ENCODE peak calls at places on chromosomes 3 and 15, in ten cellular contexts. K is IMR-90; C is foreskin keratinocyte; R is cardiac muscle cell; Y is adrenal gland; X is CD4-positive, alpha-beta T cell; T is caudate nucleus; A is psoas muscle; V is mesenchymal stem cell; U is naive thymus-derived CD4-positive, alpha-beta T cell. E is an unnamed sample.

GRCh38 chr3:123535580-123535979 is 49.3 kb downstream of the HACD2 start:
- DNase-seq in X (no peak), U (no peak), T (no peak), R (no peak), A (no peak), Y (no peak), K (peak; percentile 75), C (peak; percentile 66), V (peak; percentile 63), E (no peak)

GRCh38 chr15:68126415-68126814 is 72.3 kb downstream of the PIAS1 start:
- DNase-seq in K (no peak), R (no peak), Y (peak; percentile 85), V (no peak), C (peak; percentile 46), X (no peak), U (no peak), A (peak; percentile 37), T (no peak), E (no peak)

GRCh38 chr3:125165948-125166553 is 46.5 kb downstream of the SLC12A8 start:
- DNase-seq in Y (no peak), V (no peak), R (no peak), K (no peak), A (no peak), X (no peak), C (no peak), T (no peak), U (no peak), E (no peak)

GRCh38 chr3:156400062-156400461 is 154.9 kb downstream of the SSR3 start:
- DNase-seq in V (no peak), C (no peak), T (no peak), A (no peak), X (no peak), R (no peak), Y (no peak), U (no peak), K (no peak), E (no peak)

GRCh38 chr3:141278196-141279073 is 46.8 kb downstream of the PXYLP1 start:
- DNase-seq in Y (no peak), U (no peak), K (no peak), C (no peak), X (no peak), T (no peak), R (no peak), V (no peak), A (no peak), E (no peak)

GRCh38 chr3:124563376-124563775 is 166.9 kb upstream of the UMPS start:
- DNase-seq in U (no peak), R (no peak), A (no peak), X (no peak), Y (no peak), T (no peak), V (peak; percentile 27), C (peak; percentile 28), K (peak; percentile 36), E (no peak)

GRCh38 chr3:189909139-189909538 is 211.6 kb downstream of the P3H2 start:
- DNase-seq in X (no peak), T (no peak), R (no peak), A (no peak), V (no peak), U (no peak), C (no peak), K (no peak), Y (no peak), E (no peak)

GRCh38 chr3:143445118-143445517 is 325.5 kb downstream of the CHST2 start:
- DNase-seq in T (no peak), X (no peak), K (peak; percentile 51), Y (no peak), V (peak; percentile 64), U (no peak), R (no peak), C (peak; percentile 82), A (no peak), E (no peak)

GRCh38 chr3:145282505-145282904 is 878.5 kb downstream of the PLOD2 start:
- DNase-seq in X (no peak), U (no peak), C (no peak), R (no peak), K (no peak), Y (no peak), A (no peak), V (no peak), T (no peak), E (no peak)

GRCh38 chr3:106381265-106381942 is 512.6 kb upstream of the CBLB start:
- DNase-seq in K (no peak), Y (no peak), X (no peak), V (no peak), A (no peak), U (no peak), T (no peak), C (no peak), R (no peak), E (no peak)

GRCh38 chr3:185744997-185745843 is 79.6 kb downstream of the IGF2BP2 start:
- DNase-seq in K (peak; percentile 96), U (no peak), C (peak; percentile 95), A (no peak), Y (no peak), T (no peak), X (no peak), V (peak; percentile 96), R (no peak), E (no peak)

GRCh38 chr15:20280933-20281463 is 260.6 kb downstream of the GOLGA6L6 start:
- DNase-seq in R (no peak), Y (no peak), U (no peak), X (no peak), V (no peak), K (no peak), C (no peak), A (no peak), T (no peak), E (no peak)

GRCh38 chr3:142987080-142987700 is 14.2 kb upstream of the U2SURP start:
- DNase-seq in Y (no peak), X (no peak), V (peak; percentile 51), A (no peak), T (no peak), K (peak; percentile 55), C (no peak), U (no peak), R (peak; percentile 57), E (no peak)

GRCh38 chr15:88932875-88933330 is 19.7 kb upstream of the MFGE8 start:
- DNase-seq in V (no peak), A (no peak), U (no peak), Y (no peak), C (no peak), X (no peak), R (no peak), T (no peak), K (no peak), E (no peak)
- H3K27ac ChIP-seq in V (no peak overlapping the region), A (peak overlapping the region; percentile 27), U (no peak overlapping the region), Y (peak overlapping the region; percentile 88), C (no peak overlapping the region), X (no peak overlapping the region), R (no peak overlapping the region), T (peak overlapping the region; percentile 86), K (no peak overlapping the region), E (no peak overlapping the region)

DNA sequence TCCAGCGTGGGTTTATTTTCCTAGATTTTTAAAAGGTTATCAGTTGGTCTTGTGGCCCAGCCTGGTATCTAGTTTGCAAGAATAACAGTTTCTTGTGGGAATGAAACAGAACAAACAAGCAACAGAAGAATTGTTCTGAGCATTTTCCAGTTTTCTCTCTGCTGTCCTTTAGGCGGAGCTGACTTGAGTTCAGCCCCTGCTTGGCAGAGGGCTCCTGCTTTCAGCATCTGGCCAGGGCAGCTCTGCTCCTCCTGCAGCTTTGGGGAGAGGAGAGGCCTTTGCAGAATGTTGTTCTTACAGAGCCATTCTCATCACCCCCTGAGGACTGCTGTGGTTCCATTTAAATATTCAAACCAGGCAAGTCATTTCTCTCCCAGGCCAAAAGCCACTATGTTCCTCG is 117.7 kb downstream of the ALDH1A2 start:
- DNase-seq in R (peak; percentile 23), A (no peak), U (no peak), K (no peak), V (no peak), C (no peak), X (no peak), Y (no peak), T (no peak), E (no peak)
- H3K27ac ChIP-seq in R (no peak overlapping the region), A (no peak overlapping the region), U (no peak overlapping the region), K (no peak overlapping the region), V (no peak overlapping the region), C (no peak overlapping the region), X (no peak overlapping the region), Y (no peak overlapping the region), T (no peak overlapping the region), E (no peak overlapping the region)

GRCh38 chr3:149765762-149766334 is 13.6 kb upstream of the COMMD2 start:
- DNase-seq in R (no peak), X (no peak), V (peak; percentile 49), C (peak; percentile 37), T (no peak), Y (no peak), A (no peak), K (peak; percentile 67), U (no peak), E (no peak)

GRCh38 chr3:149768704-149769103 is 16.4 kb upstream of the COMMD2 start:
- DNase-seq in V (no peak), Y (no peak), T (no peak), U (no peak), K (no peak), C (no peak), A (no peak), X (no peak), R (no peak), E (no peak)

GRCh38 chr3:149770246-149770645 is 18.0 kb upstream of the COMMD2 start:
- DNase-seq in R (no peak), U (no peak), T (no peak), C (no peak), A (no peak), K (no peak), Y (no peak), V (no peak), X (no peak), E (no peak)

GRCh38 chr3:149764302-149764701 is 12.0 kb upstream of the COMMD2 start:
- DNase-seq in C (no peak), V (no peak), K (no peak), U (no peak), A (no peak), X (no peak), T (no peak), R (no peak), Y (no peak), E (no peak)

GRCh38 chr3:149767720-149768119 is 15.4 kb upstream of the COMMD2 start:
- DNase-seq in U (no peak), K (no peak), R (no peak), A (no peak), T (peak; percentile 85), C (no peak), Y (no peak), V (no peak), X (no peak), E (no peak)
- H3K27ac ChIP-seq in U (no peak overlapping the region), K (no peak overlapping the region), R (no peak overlapping the region), A (no peak overlapping the region), T (peak overlapping the region; percentile 94), C (no peak overlapping the region), Y (no peak overlapping the region), V (no peak overlapping the region), X (no peak overlapping the region), E (no peak overlapping the region)

GRCh38 chr15:88800026-88800425 is 3.2 kb upstream of the ACAN start:
- DNase-seq in K (peak; percentile 40), Y (no peak), X (no peak), R (no peak), T (no peak), A (no peak), V (no peak), C (peak; percentile 75), U (no peak), E (no peak)
- H3K27ac ChIP-seq in K (no peak overlapping the region), Y (no peak overlapping the region), X (no peak overlapping the region), R (no peak overlapping the region), T (no peak overlapping the region), A (no peak overlapping the region), V (no peak overlapping the region), C (no peak overlapping the region), U (no peak overlapping the region), E (no peak overlapping the region)